ENCODE peak calls at places on chromosomes 1 and 21, in five cellular contexts. One of them, this sample, is unnamed.

GRCh38 chr1:209875510-209875909 is 47.7 kb downstream of the UTP25 start:
- DNase-seq in GM12878: no peak
- DNase-seq in HepG2: peak
- DNase-seq in K562: no peak
- DNase-seq in GM23338: peak
- DNase-seq in this sample: no peak

GRCh38 chr1:41394405-41394804 is 33.2 kb downstream of the FOXO6 start:
- DNase-seq in GM12878: no peak
- DNase-seq in HepG2: no peak
- DNase-seq in K562: no peak
- DNase-seq in GM23338: no peak
- DNase-seq in this sample: no peak

GRCh38 chr1:67041836-67042503 is 12.0 kb downstream of the SLC35D1 start:
- DNase-seq in GM12878: no peak
- DNase-seq in HepG2: no peak
- DNase-seq in K562: no peak
- DNase-seq in GM23338: no peak
- DNase-seq in this sample: no peak

GRCh38 chr21:30839304-30839703 is 9.7 kb upstream of the KRTAP7-1 start:
- DNase-seq in GM12878: no peak
- DNase-seq in HepG2: peak
- DNase-seq in K562: peak
- DNase-seq in GM23338: peak
- DNase-seq in this sample: no peak

GRCh38 chr1:54337928-54338327 is 68.3 kb downstream of the SSBP3 start:
- DNase-seq in GM12878: no peak
- DNase-seq in HepG2: no peak
- DNase-seq in K562: no peak
- DNase-seq in GM23338: no peak
- DNase-seq in this sample: no peak

GRCh38 chr1:159012495-159012894 is 2.8 kb downstream of the IFI16 start:
- DNase-seq in GM12878: peak
- DNase-seq in HepG2: no peak
- DNase-seq in K562: no peak
- DNase-seq in GM23338: no peak
- DNase-seq in this sample: no peak

GRCh38 chr1:214328770-214329455 is 48.0 kb downstream of the SMYD2 start:
- DNase-seq in GM12878: peak
- DNase-seq in HepG2: peak
- DNase-seq in K562: peak
- DNase-seq in GM23338: peak
- DNase-seq in this sample: no peak

GRCh38 chr1:94463765-94464330 is 45.7 kb downstream of the ABCD3 start:
- DNase-seq in GM12878: no peak
- DNase-seq in HepG2: peak
- DNase-seq in K562: peak
- DNase-seq in GM23338: peak
- DNase-seq in this sample: peak

GRCh38 chr1:29607236-29607635 is 370.9 kb downstream of the PTPRU start:
- DNase-seq in GM12878: no peak
- DNase-seq in HepG2: no peak
- DNase-seq in K562: no peak
- DNase-seq in GM23338: peak
- DNase-seq in this sample: no peak

GRCh38 chr1:173420330-173420806 is 56.8 kb upstream of the PRDX6 start:
- DNase-seq in GM12878: no peak
- DNase-seq in HepG2: peak
- DNase-seq in K562: peak
- DNase-seq in GM23338: peak
- DNase-seq in this sample: no peak

GRCh38 chr1:98051065-98051675 is 130.3 kb upstream of the DPYD start:
- DNase-seq in GM12878: peak
- DNase-seq in HepG2: peak
- DNase-seq in K562: peak
- DNase-seq in GM23338: peak
- DNase-seq in this sample: peak

GRCh38 chr1:53341961-53342707 is 14.3 kb upstream of the LRP8 start:
- DNase-seq in GM12878: no peak
- DNase-seq in HepG2: no peak
- DNase-seq in K562: no peak
- DNase-seq in GM23338: no peak
- DNase-seq in this sample: no peak

GRCh38 chr1:6261615-6261995 is 707 bp upstream of the GPR153 start:
- DNase-seq in GM12878: no peak
- DNase-seq in HepG2: no peak
- DNase-seq in K562: peak
- DNase-seq in GM23338: peak
- DNase-seq in this sample: no peak

GRCh38 chr1:6260961-6261614 is at the start of gene GPR153:
- DNase-seq in GM12878: no peak
- DNase-seq in HepG2: no peak
- DNase-seq in K562: peak
- DNase-seq in GM23338: peak
- DNase-seq in this sample: no peak

GRCh38 chr1:6258675-6259074 is 2.2 kb downstream of the GPR153 start:
- DNase-seq in GM12878: no peak
- DNase-seq in HepG2: no peak
- DNase-seq in K562: no peak
- DNase-seq in GM23338: no peak
- DNase-seq in this sample: no peak

GRCh38 chr1:6259491-6260362 is 1.2 kb downstream of the GPR153 start:
- DNase-seq in GM12878: no peak
- DNase-seq in HepG2: peak
- DNase-seq in K562: peak
- DNase-seq in GM23338: peak
- DNase-seq in this sample: no peak

GRCh38 chr1:6260433-6260934 is 414 bp downstream of the GPR153 start:
- DNase-seq in GM12878: no peak
- DNase-seq in HepG2: no peak
- DNase-seq in K562: peak
- DNase-seq in GM23338: peak
- DNase-seq in this sample: no peak
- H3K27ac ChIP-seq in GM12878: no peak
- H3K27ac ChIP-seq in HepG2: no peak
- H3K27ac ChIP-seq in K562: no peak
- H3K27ac ChIP-seq in GM23338: no peak
- H3K27ac ChIP-seq in this sample: no peak

DNA sequence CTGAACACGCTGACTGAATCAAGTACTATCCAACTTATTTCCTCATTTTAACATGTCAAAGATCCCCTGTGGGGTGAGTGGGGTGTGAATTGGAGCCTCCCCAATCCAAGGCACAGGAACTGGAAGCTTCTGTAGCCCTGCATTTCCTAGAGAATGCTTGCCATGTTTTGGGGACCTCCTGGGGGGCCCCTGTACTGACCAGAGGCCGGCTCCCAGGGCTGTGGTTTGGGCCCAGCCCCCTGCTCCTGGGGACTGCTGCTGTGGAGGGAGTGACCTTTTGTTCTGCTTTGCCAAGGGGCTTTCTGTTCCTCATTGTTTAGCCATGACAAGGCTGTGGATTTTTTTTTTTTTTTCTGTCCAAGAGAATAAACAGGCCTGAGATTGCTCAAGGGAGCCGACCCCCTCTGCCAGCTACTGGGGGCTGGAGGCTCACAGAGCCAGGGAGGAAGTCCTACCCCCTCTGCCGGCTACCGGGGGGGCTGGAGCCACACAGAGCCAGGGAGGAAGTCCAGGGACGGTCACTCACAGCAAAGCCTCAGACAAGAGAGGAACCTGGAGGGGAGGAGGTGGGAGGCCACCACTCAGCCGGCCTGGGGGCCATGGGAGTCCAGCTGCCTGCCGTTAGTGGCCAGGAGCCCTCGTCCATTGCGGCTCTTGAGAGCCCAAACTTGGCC is 17.4 kb downstream of the TNFRSF1B start:
- DNase-seq in GM12878: no peak
- DNase-seq in HepG2: peak
- DNase-seq in K562: peak
- DNase-seq in GM23338: no peak
- DNase-seq in this sample: no peak
- TF ChIP-seq POLR2AphosphoS5 in GM12878: no peak
- TF ChIP-seq POLR2AphosphoS5 in HepG2: no peak
- TF ChIP-seq POLR2AphosphoS5 in K562: no peak
- TF ChIP-seq POLR2AphosphoS5 in GM23338: no peak
- TF ChIP-seq POLR2AphosphoS5 in this sample: no peak

GRCh38 chr1:151510957-151511635 is at the start of gene CGN:
- DNase-seq in GM12878: no peak
- DNase-seq in HepG2: peak
- DNase-seq in K562: peak
- DNase-seq in GM23338: peak
- DNase-seq in this sample: no peak
- TF ChIP-seq EZH2 in GM12878: no peak
- TF ChIP-seq EZH2 in HepG2: no peak
- TF ChIP-seq EZH2 in K562: no peak
- TF ChIP-seq EZH2 in GM23338: no peak
- TF ChIP-seq EZH2 in this sample: no peak

DNA sequence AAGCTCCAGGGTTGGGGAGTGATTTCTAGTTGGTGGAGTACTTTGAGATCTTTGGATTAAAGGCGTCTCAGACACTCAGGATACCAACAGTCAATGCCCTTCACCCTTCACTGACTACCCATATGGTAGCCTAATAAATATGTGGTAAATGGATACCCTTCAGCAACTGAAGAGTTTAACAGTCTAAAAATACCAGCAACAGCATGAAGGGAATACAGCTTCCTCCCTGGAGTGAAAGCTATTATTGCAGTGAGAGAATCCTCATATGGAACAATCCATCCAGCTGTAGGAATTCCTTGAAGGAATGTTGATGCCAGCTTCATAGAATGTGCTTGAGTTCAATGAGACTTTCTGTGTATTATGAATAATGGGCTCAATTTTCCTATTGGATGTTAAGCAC is 26.8 kb downstream of the DNAJC11 start:
- DNase-seq in GM12878: no peak
- DNase-seq in HepG2: no peak
- DNase-seq in K562: no peak
- DNase-seq in GM23338: no peak
- DNase-seq in this sample: no peak
- H3K27ac ChIP-seq in GM12878: no peak
- H3K27ac ChIP-seq in HepG2: no peak
- H3K27ac ChIP-seq in K562: no peak
- H3K27ac ChIP-seq in GM23338: no peak
- H3K27ac ChIP-seq in this sample: no peak

GRCh38 chr21:37268186-37268503 is 1.0 kb upstream of the VPS26C start:
- DNase-seq in GM12878: no peak
- DNase-seq in HepG2: no peak
- DNase-seq in K562: no peak
- DNase-seq in GM23338: no peak
- DNase-seq in this sample: no peak

GRCh38 chr21:37272897-37273296 is 5.8 kb upstream of the VPS26C start:
- DNase-seq in GM12878: no peak
- DNase-seq in HepG2: no peak
- DNase-seq in K562: no peak
- DNase-seq in GM23338: no peak
- DNase-seq in this sample: no peak

GRCh38 chr21:37269481-37269880 is 2.3 kb upstream of the VPS26C start:
- DNase-seq in GM12878: no peak
- DNase-seq in HepG2: no peak
- DNase-seq in K562: no peak
- DNase-seq in GM23338: no peak
- DNase-seq in this sample: no peak

GRCh38 chr21:37273440-37273839 is 6.3 kb upstream of the VPS26C start:
- DNase-seq in GM12878: no peak
- DNase-seq in HepG2: no peak
- DNase-seq in K562: no peak
- DNase-seq in GM23338: peak
- DNase-seq in this sample: no peak

GRCh38 chr21:37270576-37271365 is 3.6 kb upstream of the VPS26C start:
- DNase-seq in GM12878: no peak
- DNase-seq in HepG2: no peak
- DNase-seq in K562: no peak
- DNase-seq in GM23338: no peak
- DNase-seq in this sample: no peak
- TF ChIP-seq POLR2AphosphoS5 in GM12878: no peak
- TF ChIP-seq POLR2AphosphoS5 in HepG2: no peak
- TF ChIP-seq POLR2AphosphoS5 in K562: no peak
- TF ChIP-seq POLR2AphosphoS5 in GM23338: no peak
- TF ChIP-seq POLR2AphosphoS5 in this sample: no peak

GRCh38 chr1:46489169-46489637 is 433 bp upstream of the DMBX1 start:
- DNase-seq in GM12878: no peak
- DNase-seq in HepG2: no peak
- DNase-seq in K562: no peak
- DNase-seq in GM23338: no peak
- DNase-seq in this sample: no peak
- TF ChIP-seq EZH2 in GM12878: no peak
- TF ChIP-seq EZH2 in HepG2: peak
- TF ChIP-seq EZH2 in K562: no peak
- TF ChIP-seq EZH2 in GM23338: peak
- TF ChIP-seq EZH2 in this sample: no peak

GRCh38 chr1:15283500-15283899 is 36.5 kb downstream of the FHAD1 start:
- DNase-seq in GM12878: no peak
- DNase-seq in HepG2: no peak
- DNase-seq in K562: no peak
- DNase-seq in GM23338: no peak
- DNase-seq in this sample: no peak

GRCh38 chr1:15280416-15280815 is 33.4 kb downstream of the FHAD1 start:
- DNase-seq in GM12878: no peak
- DNase-seq in HepG2: no peak
- DNase-seq in K562: no peak
- DNase-seq in GM23338: no peak
- DNase-seq in this sample: no peak

GRCh38 chr1:15279576-15280230 is 32.7 kb downstream of the FHAD1 start:
- DNase-seq in GM12878: no peak
- DNase-seq in HepG2: no peak
- DNase-seq in K562: peak
- DNase-seq in GM23338: peak
- DNase-seq in this sample: no peak

GRCh38 chr1:15282810-15283474 is 35.9 kb downstream of the FHAD1 start:
- DNase-seq in GM12878: no peak
- DNase-seq in HepG2: no peak
- DNase-seq in K562: no peak
- DNase-seq in GM23338: peak
- DNase-seq in this sample: no peak

DNA sequence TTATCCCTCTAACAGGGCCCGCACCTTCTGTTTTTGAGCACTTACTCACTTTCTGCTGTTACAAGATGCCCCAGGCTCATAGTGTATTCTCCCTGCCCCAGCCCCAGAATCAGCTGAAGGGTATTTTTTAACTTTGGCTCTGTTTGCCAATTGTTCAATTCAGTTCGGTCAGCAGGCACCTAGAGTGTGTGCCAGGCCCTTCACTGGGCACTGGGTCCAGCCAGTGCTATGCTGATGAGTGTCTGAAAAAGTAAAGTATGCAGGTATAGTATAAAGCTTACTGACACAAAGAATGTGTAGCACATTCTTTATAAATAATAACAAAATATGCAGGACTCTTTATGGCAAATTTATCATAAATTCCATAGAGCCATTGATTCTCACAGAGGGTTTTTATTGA is 35.0 kb downstream of the FHAD1 start:
- DNase-seq in GM12878: no peak
- DNase-seq in HepG2: no peak
- DNase-seq in K562: no peak
- DNase-seq in GM23338: no peak
- DNase-seq in this sample: no peak
- H3K27ac ChIP-seq in GM12878: no peak
- H3K27ac ChIP-seq in HepG2: no peak
- H3K27ac ChIP-seq in K562: no peak
- H3K27ac ChIP-seq in GM23338: no peak
- H3K27ac ChIP-seq in this sample: no peak